ENCODE peak calls at places on chromosome 5, in nine cellular contexts. One of them, this sample, is unnamed.

GRCh38 chr5:34037829-34038228 is 5.2 kb downstream of the C1QTNF3 start:
- DNase-seq in stimulated activated CD4-positive, alpha-beta T cell treated with anti-CD3 and anti-CD28 coated beads, Interleukin-2, amount 100 ng/mL, for 48 hours: no peak
- DNase-seq in SW480: no peak
- DNase-seq in ovary: no peak
- DNase-seq in activated T-cell treated with anti-CD3 and anti-CD28 coated beads, Interleukin-2, amount 50 U/mL, for 24 hours: no peak
- DNase-seq in iris pigment epithelial cell: no peak
- DNase-seq in LHCN-M2: no peak
- DNase-seq in esophagus muscularis mucosa: no peak
- DNase-seq in H7: no peak
- DNase-seq in this sample: no peak

GRCh38 chr5:160045004-160045403 is 36.1 kb downstream of the TTC1 start:
- DNase-seq in stimulated activated CD4-positive, alpha-beta T cell treated with anti-CD3 and anti-CD28 coated beads, Interleukin-2, amount 100 ng/mL, for 48 hours: no peak
- DNase-seq in SW480: no peak
- DNase-seq in ovary: no peak
- DNase-seq in activated T-cell treated with anti-CD3 and anti-CD28 coated beads, Interleukin-2, amount 50 U/mL, for 24 hours: no peak
- DNase-seq in iris pigment epithelial cell: no peak
- DNase-seq in LHCN-M2: no peak
- DNase-seq in esophagus muscularis mucosa: no peak
- DNase-seq in H7: no peak
- DNase-seq in this sample: no peak

GRCh38 chr5:39201795-39202593 is 17.4 kb downstream of the FYB1 start:
- DNase-seq in stimulated activated CD4-positive, alpha-beta T cell treated with anti-CD3 and anti-CD28 coated beads, Interleukin-2, amount 100 ng/mL, for 48 hours: no peak
- DNase-seq in SW480: no peak
- DNase-seq in ovary: no peak
- DNase-seq in activated T-cell treated with anti-CD3 and anti-CD28 coated beads, Interleukin-2, amount 50 U/mL, for 24 hours: no peak
- DNase-seq in iris pigment epithelial cell: no peak
- DNase-seq in LHCN-M2: no peak
- DNase-seq in esophagus muscularis mucosa: peak
- DNase-seq in H7: no peak
- DNase-seq in this sample: no peak

GRCh38 chr5:140322751-140323731 is 20.1 kb upstream of the PFDN1 start:
- DNase-seq in stimulated activated CD4-positive, alpha-beta T cell treated with anti-CD3 and anti-CD28 coated beads, Interleukin-2, amount 100 ng/mL, for 48 hours: no peak
- DNase-seq in SW480: peak
- DNase-seq in ovary: peak
- DNase-seq in activated T-cell treated with anti-CD3 and anti-CD28 coated beads, Interleukin-2, amount 50 U/mL, for 24 hours: no peak
- DNase-seq in iris pigment epithelial cell: peak
- DNase-seq in LHCN-M2: peak
- DNase-seq in esophagus muscularis mucosa: peak
- DNase-seq in H7: no peak
- DNase-seq in this sample: peak

GRCh38 chr5:10329808-10330481 is 22.2 kb upstream of the CMBL start:
- DNase-seq in stimulated activated CD4-positive, alpha-beta T cell treated with anti-CD3 and anti-CD28 coated beads, Interleukin-2, amount 100 ng/mL, for 48 hours: no peak
- DNase-seq in SW480: no peak
- DNase-seq in ovary: no peak
- DNase-seq in activated T-cell treated with anti-CD3 and anti-CD28 coated beads, Interleukin-2, amount 50 U/mL, for 24 hours: no peak
- DNase-seq in iris pigment epithelial cell: peak
- DNase-seq in LHCN-M2: peak
- DNase-seq in esophagus muscularis mucosa: no peak
- DNase-seq in H7: no peak
- DNase-seq in this sample: no peak

GRCh38 chr5:270340-270739 is 1.1 kb upstream of the PDCD6 start:
- DNase-seq in stimulated activated CD4-positive, alpha-beta T cell treated with anti-CD3 and anti-CD28 coated beads, Interleukin-2, amount 100 ng/mL, for 48 hours: no peak
- DNase-seq in SW480: no peak
- DNase-seq in ovary: peak
- DNase-seq in activated T-cell treated with anti-CD3 and anti-CD28 coated beads, Interleukin-2, amount 50 U/mL, for 24 hours: no peak
- DNase-seq in iris pigment epithelial cell: no peak
- DNase-seq in LHCN-M2: no peak
- DNase-seq in esophagus muscularis mucosa: no peak
- DNase-seq in H7: peak
- DNase-seq in this sample: peak

GRCh38 chr5:75706775-75707174 is 10.5 kb downstream of the POC5 start:
- DNase-seq in stimulated activated CD4-positive, alpha-beta T cell treated with anti-CD3 and anti-CD28 coated beads, Interleukin-2, amount 100 ng/mL, for 48 hours: no peak
- DNase-seq in SW480: no peak
- DNase-seq in ovary: no peak
- DNase-seq in activated T-cell treated with anti-CD3 and anti-CD28 coated beads, Interleukin-2, amount 50 U/mL, for 24 hours: no peak
- DNase-seq in iris pigment epithelial cell: no peak
- DNase-seq in LHCN-M2: no peak
- DNase-seq in esophagus muscularis mucosa: no peak
- DNase-seq in H7: no peak
- DNase-seq in this sample: no peak

GRCh38 chr5:21225223-21226064 is 1237.4 kb upstream of the CDH18 start:
- DNase-seq in stimulated activated CD4-positive, alpha-beta T cell treated with anti-CD3 and anti-CD28 coated beads, Interleukin-2, amount 100 ng/mL, for 48 hours: no peak
- DNase-seq in SW480: no peak
- DNase-seq in ovary: no peak
- DNase-seq in activated T-cell treated with anti-CD3 and anti-CD28 coated beads, Interleukin-2, amount 50 U/mL, for 24 hours: no peak
- DNase-seq in iris pigment epithelial cell: no peak
- DNase-seq in LHCN-M2: no peak
- DNase-seq in esophagus muscularis mucosa: no peak
- DNase-seq in H7: no peak
- DNase-seq in this sample: no peak

GRCh38 chr5:2874099-2874498 is 122.6 kb upstream of the IRX2 start:
- DNase-seq in stimulated activated CD4-positive, alpha-beta T cell treated with anti-CD3 and anti-CD28 coated beads, Interleukin-2, amount 100 ng/mL, for 48 hours: no peak
- DNase-seq in SW480: no peak
- DNase-seq in ovary: no peak
- DNase-seq in activated T-cell treated with anti-CD3 and anti-CD28 coated beads, Interleukin-2, amount 50 U/mL, for 24 hours: no peak
- DNase-seq in iris pigment epithelial cell: no peak
- DNase-seq in LHCN-M2: no peak
- DNase-seq in esophagus muscularis mucosa: peak
- DNase-seq in H7: no peak
- DNase-seq in this sample: no peak

GRCh38 chr5:167582916-167583315 is 708.5 kb upstream of the WWC1 start:
- DNase-seq in stimulated activated CD4-positive, alpha-beta T cell treated with anti-CD3 and anti-CD28 coated beads, Interleukin-2, amount 100 ng/mL, for 48 hours: no peak
- DNase-seq in SW480: no peak
- DNase-seq in ovary: no peak
- DNase-seq in activated T-cell treated with anti-CD3 and anti-CD28 coated beads, Interleukin-2, amount 50 U/mL, for 24 hours: no peak
- DNase-seq in iris pigment epithelial cell: peak
- DNase-seq in LHCN-M2: no peak
- DNase-seq in esophagus muscularis mucosa: no peak
- DNase-seq in H7: no peak
- DNase-seq in this sample: no peak

GRCh38 chr5:41510176-41510831 is at the start of gene PLCXD3:
- DNase-seq in stimulated activated CD4-positive, alpha-beta T cell treated with anti-CD3 and anti-CD28 coated beads, Interleukin-2, amount 100 ng/mL, for 48 hours: no peak
- DNase-seq in SW480: peak
- DNase-seq in ovary: peak
- DNase-seq in activated T-cell treated with anti-CD3 and anti-CD28 coated beads, Interleukin-2, amount 50 U/mL, for 24 hours: no peak
- DNase-seq in iris pigment epithelial cell: no peak
- DNase-seq in LHCN-M2: no peak
- DNase-seq in esophagus muscularis mucosa: no peak
- DNase-seq in H7: peak
- DNase-seq in this sample: peak

GRCh38 chr5:171667341-171668096 is 118.1 kb upstream of the SMIM23 start:
- DNase-seq in stimulated activated CD4-positive, alpha-beta T cell treated with anti-CD3 and anti-CD28 coated beads, Interleukin-2, amount 100 ng/mL, for 48 hours: no peak
- DNase-seq in SW480: peak
- DNase-seq in ovary: peak
- DNase-seq in activated T-cell treated with anti-CD3 and anti-CD28 coated beads, Interleukin-2, amount 50 U/mL, for 24 hours: no peak
- DNase-seq in iris pigment epithelial cell: peak
- DNase-seq in LHCN-M2: no peak
- DNase-seq in esophagus muscularis mucosa: peak
- DNase-seq in H7: peak
- DNase-seq in this sample: peak

GRCh38 chr5:74370168-74370567 is 270.4 kb downstream of the ENC1 start:
- DNase-seq in stimulated activated CD4-positive, alpha-beta T cell treated with anti-CD3 and anti-CD28 coated beads, Interleukin-2, amount 100 ng/mL, for 48 hours: no peak
- DNase-seq in SW480: no peak
- DNase-seq in ovary: no peak
- DNase-seq in activated T-cell treated with anti-CD3 and anti-CD28 coated beads, Interleukin-2, amount 50 U/mL, for 24 hours: no peak
- DNase-seq in iris pigment epithelial cell: no peak
- DNase-seq in LHCN-M2: no peak
- DNase-seq in esophagus muscularis mucosa: peak
- DNase-seq in H7: no peak
- DNase-seq in this sample: no peak

GRCh38 chr5:84494453-84494852 is 109.8 kb upstream of the EDIL3 start:
- DNase-seq in stimulated activated CD4-positive, alpha-beta T cell treated with anti-CD3 and anti-CD28 coated beads, Interleukin-2, amount 100 ng/mL, for 48 hours: no peak
- DNase-seq in SW480: no peak
- DNase-seq in ovary: no peak
- DNase-seq in activated T-cell treated with anti-CD3 and anti-CD28 coated beads, Interleukin-2, amount 50 U/mL, for 24 hours: no peak
- DNase-seq in iris pigment epithelial cell: peak
- DNase-seq in LHCN-M2: peak
- DNase-seq in esophagus muscularis mucosa: no peak
- DNase-seq in H7: no peak
- DNase-seq in this sample: no peak

GRCh38 chr5:31048282-31048974 is 145.1 kb upstream of the CDH6 start:
- DNase-seq in stimulated activated CD4-positive, alpha-beta T cell treated with anti-CD3 and anti-CD28 coated beads, Interleukin-2, amount 100 ng/mL, for 48 hours: no peak
- DNase-seq in SW480: no peak
- DNase-seq in ovary: no peak
- DNase-seq in activated T-cell treated with anti-CD3 and anti-CD28 coated beads, Interleukin-2, amount 50 U/mL, for 24 hours: no peak
- DNase-seq in iris pigment epithelial cell: no peak
- DNase-seq in LHCN-M2: no peak
- DNase-seq in esophagus muscularis mucosa: no peak
- DNase-seq in H7: no peak
- DNase-seq in this sample: no peak

GRCh38 chr5:64767959-64768357 is 533 bp downstream of the SREK1IP1 start:
- DNase-seq in stimulated activated CD4-positive, alpha-beta T cell treated with anti-CD3 and anti-CD28 coated beads, Interleukin-2, amount 100 ng/mL, for 48 hours: peak
- DNase-seq in SW480: peak
- DNase-seq in ovary: peak
- DNase-seq in activated T-cell treated with anti-CD3 and anti-CD28 coated beads, Interleukin-2, amount 50 U/mL, for 24 hours: no peak
- DNase-seq in iris pigment epithelial cell: peak
- DNase-seq in LHCN-M2: peak
- DNase-seq in esophagus muscularis mucosa: no peak
- DNase-seq in H7: peak
- DNase-seq in this sample: peak

GRCh38 chr5:119255571-119256356 is 100.1 kb upstream of the TNFAIP8 start:
- DNase-seq in stimulated activated CD4-positive, alpha-beta T cell treated with anti-CD3 and anti-CD28 coated beads, Interleukin-2, amount 100 ng/mL, for 48 hours: no peak
- DNase-seq in SW480: peak
- DNase-seq in ovary: no peak
- DNase-seq in activated T-cell treated with anti-CD3 and anti-CD28 coated beads, Interleukin-2, amount 50 U/mL, for 24 hours: no peak
- DNase-seq in iris pigment epithelial cell: no peak
- DNase-seq in LHCN-M2: peak
- DNase-seq in esophagus muscularis mucosa: no peak
- DNase-seq in H7: peak
- DNase-seq in this sample: no peak

GRCh38 chr5:147887925-147888324 is 9.4 kb downstream of the SCGB3A2 start:
- DNase-seq in stimulated activated CD4-positive, alpha-beta T cell treated with anti-CD3 and anti-CD28 coated beads, Interleukin-2, amount 100 ng/mL, for 48 hours: no peak
- DNase-seq in SW480: no peak
- DNase-seq in ovary: no peak
- DNase-seq in activated T-cell treated with anti-CD3 and anti-CD28 coated beads, Interleukin-2, amount 50 U/mL, for 24 hours: no peak
- DNase-seq in iris pigment epithelial cell: peak
- DNase-seq in LHCN-M2: no peak
- DNase-seq in esophagus muscularis mucosa: no peak
- DNase-seq in H7: no peak
- DNase-seq in this sample: no peak

GRCh38 chr5:80998590-80998979 is 38.4 kb downstream of the RASGRF2 start:
- DNase-seq in stimulated activated CD4-positive, alpha-beta T cell treated with anti-CD3 and anti-CD28 coated beads, Interleukin-2, amount 100 ng/mL, for 48 hours: peak
- DNase-seq in SW480: no peak
- DNase-seq in ovary: no peak
- DNase-seq in activated T-cell treated with anti-CD3 and anti-CD28 coated beads, Interleukin-2, amount 50 U/mL, for 24 hours: peak
- DNase-seq in iris pigment epithelial cell: no peak
- DNase-seq in LHCN-M2: no peak
- DNase-seq in esophagus muscularis mucosa: no peak
- DNase-seq in H7: no peak
- DNase-seq in this sample: no peak

GRCh38 chr5:169071-169727 is 22.1 kb upstream of the LRRC14B start:
- DNase-seq in stimulated activated CD4-positive, alpha-beta T cell treated with anti-CD3 and anti-CD28 coated beads, Interleukin-2, amount 100 ng/mL, for 48 hours: no peak
- DNase-seq in SW480: no peak
- DNase-seq in ovary: peak
- DNase-seq in activated T-cell treated with anti-CD3 and anti-CD28 coated beads, Interleukin-2, amount 50 U/mL, for 24 hours: no peak
- DNase-seq in iris pigment epithelial cell: peak
- DNase-seq in LHCN-M2: no peak
- DNase-seq in esophagus muscularis mucosa: no peak
- DNase-seq in H7: no peak
- DNase-seq in this sample: no peak

GRCh38 chr5:123673107-123673506 is 161.1 kb downstream of the CSNK1G3 start:
- DNase-seq in stimulated activated CD4-positive, alpha-beta T cell treated with anti-CD3 and anti-CD28 coated beads, Interleukin-2, amount 100 ng/mL, for 48 hours: no peak
- DNase-seq in SW480: peak
- DNase-seq in ovary: no peak
- DNase-seq in activated T-cell treated with anti-CD3 and anti-CD28 coated beads, Interleukin-2, amount 50 U/mL, for 24 hours: no peak
- DNase-seq in iris pigment epithelial cell: no peak
- DNase-seq in LHCN-M2: peak
- DNase-seq in esophagus muscularis mucosa: no peak
- DNase-seq in H7: no peak
- DNase-seq in this sample: no peak

GRCh38 chr5:139708877-139709586 is 60.9 kb downstream of the CXXC5 start:
- DNase-seq in stimulated activated CD4-positive, alpha-beta T cell treated with anti-CD3 and anti-CD28 coated beads, Interleukin-2, amount 100 ng/mL, for 48 hours: no peak
- DNase-seq in SW480: peak
- DNase-seq in ovary: peak
- DNase-seq in activated T-cell treated with anti-CD3 and anti-CD28 coated beads, Interleukin-2, amount 50 U/mL, for 24 hours: peak
- DNase-seq in iris pigment epithelial cell: peak
- DNase-seq in LHCN-M2: peak
- DNase-seq in esophagus muscularis mucosa: no peak
- DNase-seq in H7: peak
- DNase-seq in this sample: peak

GRCh38 chr5:167754501-167754941 is 536.9 kb upstream of the WWC1 start:
- DNase-seq in stimulated activated CD4-positive, alpha-beta T cell treated with anti-CD3 and anti-CD28 coated beads, Interleukin-2, amount 100 ng/mL, for 48 hours: no peak
- DNase-seq in SW480: no peak
- DNase-seq in ovary: no peak
- DNase-seq in activated T-cell treated with anti-CD3 and anti-CD28 coated beads, Interleukin-2, amount 50 U/mL, for 24 hours: no peak
- DNase-seq in iris pigment epithelial cell: peak
- DNase-seq in LHCN-M2: peak
- DNase-seq in esophagus muscularis mucosa: no peak
- DNase-seq in H7: no peak
- DNase-seq in this sample: no peak

GRCh38 chr5:130868186-130868821 is 296.8 kb downstream of the HINT1 start:
- DNase-seq in stimulated activated CD4-positive, alpha-beta T cell treated with anti-CD3 and anti-CD28 coated beads, Interleukin-2, amount 100 ng/mL, for 48 hours: no peak
- DNase-seq in SW480: no peak
- DNase-seq in ovary: no peak
- DNase-seq in activated T-cell treated with anti-CD3 and anti-CD28 coated beads, Interleukin-2, amount 50 U/mL, for 24 hours: no peak
- DNase-seq in iris pigment epithelial cell: peak
- DNase-seq in LHCN-M2: peak
- DNase-seq in esophagus muscularis mucosa: no peak
- DNase-seq in H7: no peak
- DNase-seq in this sample: no peak

GRCh38 chr5:10690460-10690859 is 70.6 kb downstream of the DAP start:
- DNase-seq in stimulated activated CD4-positive, alpha-beta T cell treated with anti-CD3 and anti-CD28 coated beads, Interleukin-2, amount 100 ng/mL, for 48 hours: no peak
- DNase-seq in SW480: no peak
- DNase-seq in ovary: no peak
- DNase-seq in activated T-cell treated with anti-CD3 and anti-CD28 coated beads, Interleukin-2, amount 50 U/mL, for 24 hours: no peak
- DNase-seq in iris pigment epithelial cell: peak
- DNase-seq in LHCN-M2: no peak
- DNase-seq in esophagus muscularis mucosa: no peak
- DNase-seq in H7: no peak
- DNase-seq in this sample: no peak

GRCh38 chr5:69503144-69503488 is 10.5 kb downstream of the OCLN start:
- DNase-seq in stimulated activated CD4-positive, alpha-beta T cell treated with anti-CD3 and anti-CD28 coated beads, Interleukin-2, amount 100 ng/mL, for 48 hours: no peak
- DNase-seq in SW480: no peak
- DNase-seq in ovary: no peak
- DNase-seq in activated T-cell treated with anti-CD3 and anti-CD28 coated beads, Interleukin-2, amount 50 U/mL, for 24 hours: no peak
- DNase-seq in iris pigment epithelial cell: no peak
- DNase-seq in LHCN-M2: no peak
- DNase-seq in esophagus muscularis mucosa: no peak
- DNase-seq in H7: peak
- DNase-seq in this sample: no peak

GRCh38 chr5:118486647-118487046 is 501.7 kb downstream of the DTWD2 start:
- DNase-seq in stimulated activated CD4-positive, alpha-beta T cell treated with anti-CD3 and anti-CD28 coated beads, Interleukin-2, amount 100 ng/mL, for 48 hours: no peak
- DNase-seq in SW480: no peak
- DNase-seq in ovary: no peak
- DNase-seq in activated T-cell treated with anti-CD3 and anti-CD28 coated beads, Interleukin-2, amount 50 U/mL, for 24 hours: no peak
- DNase-seq in iris pigment epithelial cell: no peak
- DNase-seq in LHCN-M2: no peak
- DNase-seq in esophagus muscularis mucosa: no peak
- DNase-seq in H7: no peak
- DNase-seq in this sample: no peak

GRCh38 chr5:53288511-53288910 is 179.0 kb upstream of the MOCS2 start:
- DNase-seq in stimulated activated CD4-positive, alpha-beta T cell treated with anti-CD3 and anti-CD28 coated beads, Interleukin-2, amount 100 ng/mL, for 48 hours: no peak
- DNase-seq in SW480: no peak
- DNase-seq in ovary: no peak
- DNase-seq in activated T-cell treated with anti-CD3 and anti-CD28 coated beads, Interleukin-2, amount 50 U/mL, for 24 hours: no peak
- DNase-seq in iris pigment epithelial cell: no peak
- DNase-seq in LHCN-M2: peak
- DNase-seq in esophagus muscularis mucosa: no peak
- DNase-seq in H7: no peak
- DNase-seq in this sample: no peak

GRCh38 chr5:72818866-72819534 is 2.5 kb downstream of the TNPO1 start:
- DNase-seq in stimulated activated CD4-positive, alpha-beta T cell treated with anti-CD3 and anti-CD28 coated beads, Interleukin-2, amount 100 ng/mL, for 48 hours: peak
- DNase-seq in SW480: peak
- DNase-seq in ovary: peak
- DNase-seq in activated T-cell treated with anti-CD3 and anti-CD28 coated beads, Interleukin-2, amount 50 U/mL, for 24 hours: peak
- DNase-seq in iris pigment epithelial cell: peak
- DNase-seq in LHCN-M2: peak
- DNase-seq in esophagus muscularis mucosa: no peak
- DNase-seq in H7: peak
- DNase-seq in this sample: peak